ENCODE peak calls at places on chromosome 22, in five cellular contexts. R, N, K, C and W are unnamed samples.

GRCh38 chr22:43209971-43210370 is 23.0 kb upstream of the TTLL12 start:
- DNase-seq in R (no peak), N (no peak), K (no peak), C (no peak), W (no peak)

GRCh38 chr22:49960159-49960966 is at the start of gene PIM3:
- DNase-seq in R (peak; percentile 90), N (peak; percentile 95), K (peak; percentile 95), C (peak; percentile 94), W (peak; percentile 99)

GRCh38 chr22:33247758-33248157 is 189.6 kb upstream of the SYN3 start:
- DNase-seq in R (no peak), N (no peak), K (no peak), C (no peak), W (no peak)

GRCh38 chr22:31872209-31872608 is 72.1 kb upstream of the YWHAH start:
- DNase-seq in R (no peak), N (no peak), K (no peak), C (no peak), W (no peak)

GRCh38 chr22:50191041-50191740 is 5.5 kb downstream of the TRABD start:
- DNase-seq in R (peak; percentile 77), N (peak; percentile 49), K (no peak), C (no peak), W (no peak)

GRCh38 chr22:45932066-45932465 is 44.9 kb downstream of the WNT7B start:
- DNase-seq in R (no peak), N (no peak), K (no peak), C (no peak), W (peak; percentile 47)

GRCh38 chr22:36950797-36951590 is 37.6 kb downstream of the CSF2RB start:
- DNase-seq in R (no peak), N (no peak), K (no peak), C (no peak), W (no peak)

GRCh38 chr22:28864878-28865596 is 18.3 kb upstream of the ZNRF3 start:
- DNase-seq in R (no peak), N (peak; percentile 31), K (no peak), C (no peak), W (no peak)

GRCh38 chr22:49464024-49464423 is 363.6 kb downstream of the BRD1 start:
- DNase-seq in R (no peak), N (no peak), K (no peak), C (no peak), W (no peak)

GRCh38 chr22:50162391-50162956 is 8.1 kb upstream of the PANX2 start:
- DNase-seq in R (no peak), N (no peak), K (no peak), C (no peak), W (no peak)

GRCh38 chr22:37195921-37196320 is 7.9 kb upstream of the C1QTNF6 start:
- DNase-seq in R (no peak), N (no peak), K (no peak), C (peak; percentile 63), W (no peak)

GRCh38 chr22:29824677-29825076 is 13.4 kb downstream of the ASCC2 start:
- DNase-seq in R (no peak), N (peak; percentile 40), K (no peak), C (peak; percentile 87), W (no peak)

GRCh38 chr22:38135133-38135706 is 24.7 kb upstream of the BAIAP2L2 start:
- DNase-seq in R (no peak), N (no peak), K (no peak), C (peak; percentile 40), W (peak; percentile 84)

GRCh38 chr22:48925450-48925849 is 902.2 kb downstream of the BRD1 start:
- DNase-seq in R (no peak), N (no peak), K (no peak), C (no peak), W (no peak)

GRCh38 chr22:31933406-31933805 is 10.9 kb upstream of the YWHAH start:
- DNase-seq in R (no peak), N (no peak), K (no peak), C (no peak), W (no peak)

GRCh38 chr22:25697978-25698377 is 44.0 kb upstream of the MYO18B start:
- DNase-seq in R (no peak), N (no peak), K (no peak), C (no peak), W (no peak)

GRCh38 chr22:36405671-36406070 is 17.9 kb upstream of the MYH9 start:
- DNase-seq in R (peak; percentile 35), N (no peak), K (no peak), C (no peak), W (peak; percentile 51)

GRCh38 chr22:23820748-23821211 is 18.0 kb downstream of the DERL3 start:
- DNase-seq in R (no peak), N (no peak), K (no peak), C (no peak), W (no peak)

GRCh38 chr22:36386900-36387663 is 685 bp downstream of the MYH9 start:
- DNase-seq in R (no peak), N (peak; percentile 78), K (peak; percentile 70), C (peak; percentile 71), W (peak; percentile 61)

GRCh38 chr22:49734882-49735281 is 92.8 kb downstream of the BRD1 start:
- DNase-seq in R (no peak), N (no peak), K (no peak), C (no peak), W (no peak)

GRCh38 chr22:21972806-21973205 is 9.8 kb downstream of the TOP3B start:
- DNase-seq in R (no peak), N (no peak), K (no peak), C (no peak), W (no peak)

GRCh38 chr22:50125029-50125428 is 35.2 kb downstream of the MOV10L1 start:
- DNase-seq in R (no peak), N (no peak), K (no peak), C (no peak), W (no peak)

GRCh38 chr22:26770624-26771023 is 113.2 kb downstream of the MIAT start:
- DNase-seq in R (no peak), N (no peak), K (no peak), C (no peak), W (peak; percentile 66)

GRCh38 chr22:24003887-24004286 is 1.4 kb downstream of the GSTT4 start:
- DNase-seq in R (no peak), N (no peak), K (no peak), C (no peak), W (no peak)

GRCh38 chr22:42814215-42814614 is 42.9 kb downstream of the ARFGAP3 start:
- DNase-seq in R (no peak), N (no peak), K (no peak), C (no peak), W (no peak)

GRCh38 chr22:37065961-37066360 is 14.4 kb downstream of the KCTD17 start:
- DNase-seq in R (no peak), N (no peak), K (no peak), C (no peak), W (no peak)

GRCh38 chr22:46777609-46777970 is 15.1 kb downstream of the TBC1D22A start:
- DNase-seq in R (no peak), N (no peak), K (no peak), C (no peak), W (no peak)

GRCh38 chr22:27489265-27489675 is 312.3 kb downstream of the MN1 start:
- DNase-seq in R (no peak), N (peak; percentile 86), K (no peak), C (no peak), W (peak; percentile 57)

GRCh38 chr22:31537019-31537535 is 40.7 kb downstream of the SFI1 start:
- DNase-seq in R (no peak), N (no peak), K (no peak), C (no peak), W (no peak)